ENCODE peak calls at places on chromosomes 3 and 15, in five cellular contexts. One of them, this sample, is unnamed.

GRCh38 chr3:57822686-57823085 is 66.6 kb downstream of the SLMAP start:
- DNase-seq in GDM1: no peak
- DNase-seq in A549: no peak
- DNase-seq in stomach: no peak
- DNase-seq in EH: no peak
- DNase-seq in this sample: no peak

GRCh38 chr3:194369522-194370279 is at the start of gene LRRC15:
- DNase-seq in GDM1: no peak
- DNase-seq in A549: peak
- DNase-seq in stomach: peak
- DNase-seq in EH: peak
- DNase-seq in this sample: no peak

GRCh38 chr3:44159901-44160300 is 81.8 kb upstream of the TOPAZ1 start:
- DNase-seq in GDM1: no peak
- DNase-seq in A549: no peak
- DNase-seq in stomach: no peak
- DNase-seq in EH: no peak
- DNase-seq in this sample: no peak

GRCh38 chr3:8421267-8421666 is 80.4 kb upstream of the LMCD1 start:
- DNase-seq in GDM1: peak
- DNase-seq in A549: no peak
- DNase-seq in stomach: no peak
- DNase-seq in EH: no peak
- DNase-seq in this sample: peak

GRCh38 chr3:169390310-169390731 is 273.2 kb downstream of the MECOM start:
- DNase-seq in GDM1: no peak
- DNase-seq in A549: no peak
- DNase-seq in stomach: no peak
- DNase-seq in EH: peak
- DNase-seq in this sample: no peak

GRCh38 chr3:171056528-171056927 is 30.0 kb upstream of the SLC2A2 start:
- DNase-seq in GDM1: no peak
- DNase-seq in A549: no peak
- DNase-seq in stomach: no peak
- DNase-seq in EH: peak
- DNase-seq in this sample: no peak

GRCh38 chr3:151426337-151426648 is 34.6 kb downstream of the IGSF10 start:
- DNase-seq in GDM1: no peak
- DNase-seq in A549: peak
- DNase-seq in stomach: no peak
- DNase-seq in EH: no peak
- DNase-seq in this sample: peak

GRCh38 chr3:58466899-58467563 is 24.9 kb upstream of the KCTD6 start:
- DNase-seq in GDM1: no peak
- DNase-seq in A549: no peak
- DNase-seq in stomach: no peak
- DNase-seq in EH: no peak
- DNase-seq in this sample: no peak

GRCh38 chr3:170869645-170870593 is at the start of gene RPL22L1:
- DNase-seq in GDM1: no peak
- DNase-seq in A549: peak
- DNase-seq in stomach: peak
- DNase-seq in EH: peak
- DNase-seq in this sample: peak

GRCh38 chr15:63986751-63987341 is 59.4 kb downstream of the DAPK2 start:
- DNase-seq in GDM1: peak
- DNase-seq in A549: no peak
- DNase-seq in stomach: peak
- DNase-seq in EH: no peak
- DNase-seq in this sample: peak

GRCh38 chr3:138497851-138498250 is 63.4 kb downstream of the ESYT3 start:
- DNase-seq in GDM1: no peak
- DNase-seq in A549: no peak
- DNase-seq in stomach: no peak
- DNase-seq in EH: peak
- DNase-seq in this sample: no peak

GRCh38 chr15:55586808-55587207 is 1.3 kb downstream of the PYGO1 start:
- DNase-seq in GDM1: no peak
- DNase-seq in A549: no peak
- DNase-seq in stomach: no peak
- DNase-seq in EH: peak
- DNase-seq in this sample: peak

GRCh38 chr3:49465269-49466034 is 4.6 kb upstream of the DAG1 start:
- DNase-seq in GDM1: no peak
- DNase-seq in A549: no peak
- DNase-seq in stomach: peak
- DNase-seq in EH: no peak
- DNase-seq in this sample: no peak

GRCh38 chr3:632571-633170 is 436.1 kb downstream of the CHL1 start:
- DNase-seq in GDM1: peak
- DNase-seq in A549: peak
- DNase-seq in stomach: peak
- DNase-seq in EH: peak
- DNase-seq in this sample: peak

GRCh38 chr3:156406393-156406792 is 148.5 kb downstream of the SSR3 start:
- DNase-seq in GDM1: no peak
- DNase-seq in A549: no peak
- DNase-seq in stomach: no peak
- DNase-seq in EH: no peak
- DNase-seq in this sample: no peak

GRCh38 chr15:85142324-85142723 is 160.7 kb downstream of the PDE8A start:
- DNase-seq in GDM1: no peak
- DNase-seq in A549: no peak
- DNase-seq in stomach: no peak
- DNase-seq in EH: peak
- DNase-seq in this sample: peak

GRCh38 chr3:187102073-187102634 is 37.1 kb downstream of the RPL39L start:
- DNase-seq in GDM1: no peak
- DNase-seq in A549: no peak
- DNase-seq in stomach: no peak
- DNase-seq in EH: no peak
- DNase-seq in this sample: no peak

GRCh38 chr3:132709761-132710160 is 12.4 kb downstream of the NPHP3 start:
- DNase-seq in GDM1: no peak
- DNase-seq in A549: no peak
- DNase-seq in stomach: no peak
- DNase-seq in EH: no peak
- DNase-seq in this sample: no peak

GRCh38 chr3:2765002-2765579 is 345.1 kb downstream of the IL5RA start:
- DNase-seq in GDM1: no peak
- DNase-seq in A549: no peak
- DNase-seq in stomach: no peak
- DNase-seq in EH: no peak
- DNase-seq in this sample: peak

GRCh38 chr15:86555114-86555513 is 475.4 kb downstream of the AGBL1 start:
- DNase-seq in GDM1: no peak
- DNase-seq in A549: no peak
- DNase-seq in stomach: no peak
- DNase-seq in EH: no peak
- DNase-seq in this sample: no peak

GRCh38 chr3:42778644-42779043 is 5.6 kb upstream of the CCDC13 start:
- DNase-seq in GDM1: no peak
- DNase-seq in A549: no peak
- DNase-seq in stomach: no peak
- DNase-seq in EH: peak
- DNase-seq in this sample: no peak

GRCh38 chr15:89482139-89482538 is 14.2 kb downstream of the RHCG start:
- DNase-seq in GDM1: no peak
- DNase-seq in A549: no peak
- DNase-seq in stomach: no peak
- DNase-seq in EH: peak
- DNase-seq in this sample: no peak

GRCh38 chr3:37899711-37900306 is 38.1 kb downstream of the CTDSPL start:
- DNase-seq in GDM1: peak
- DNase-seq in A549: no peak
- DNase-seq in stomach: no peak
- DNase-seq in EH: no peak
- DNase-seq in this sample: no peak

GRCh38 chr3:107429330-107430181 is 52.3 kb downstream of the CCDC54 start:
- DNase-seq in GDM1: peak
- DNase-seq in A549: peak
- DNase-seq in stomach: peak
- DNase-seq in EH: peak
- DNase-seq in this sample: peak

GRCh38 chr15:69132935-69133861 is 27.2 kb upstream of the GLCE start:
- DNase-seq in GDM1: no peak
- DNase-seq in A549: no peak
- DNase-seq in stomach: no peak
- DNase-seq in EH: peak
- DNase-seq in this sample: no peak

GRCh38 chr15:76065267-76065666 is 5.5 kb downstream of the TMEM266 start:
- DNase-seq in GDM1: no peak
- DNase-seq in A549: no peak
- DNase-seq in stomach: no peak
- DNase-seq in EH: no peak
- DNase-seq in this sample: peak

GRCh38 chr3:45060165-45060897 is 34.2 kb downstream of the CLEC3B start:
- DNase-seq in GDM1: no peak
- DNase-seq in A549: no peak
- DNase-seq in stomach: no peak
- DNase-seq in EH: peak
- DNase-seq in this sample: no peak

GRCh38 chr15:64930019-64930652 is 18.4 kb downstream of the ANKDD1A start:
- DNase-seq in GDM1: no peak
- DNase-seq in A549: no peak
- DNase-seq in stomach: no peak
- DNase-seq in EH: no peak
- DNase-seq in this sample: no peak

GRCh38 chr3:44125882-44126281 is 115.8 kb upstream of the TOPAZ1 start:
- DNase-seq in GDM1: no peak
- DNase-seq in A549: no peak
- DNase-seq in stomach: no peak
- DNase-seq in EH: peak
- DNase-seq in this sample: no peak

GRCh38 chr15:88997531-88997930 is 84.4 kb upstream of the MFGE8 start:
- DNase-seq in GDM1: no peak
- DNase-seq in A549: no peak
- DNase-seq in stomach: no peak
- DNase-seq in EH: no peak
- DNase-seq in this sample: no peak

GRCh38 chr3:42712344-42712648 is 9.7 kb upstream of the HHATL start:
- DNase-seq in GDM1: no peak
- DNase-seq in A549: no peak
- DNase-seq in stomach: no peak
- DNase-seq in EH: no peak
- DNase-seq in this sample: no peak

GRCh38 chr3:9808345-9809037 is 1.6 kb upstream of the TTLL3 start:
- DNase-seq in GDM1: peak
- DNase-seq in A549: peak
- DNase-seq in stomach: no peak
- DNase-seq in EH: peak
- DNase-seq in this sample: no peak

GRCh38 chr15:19987389-19988048 is 554.1 kb downstream of the GOLGA6L6 start:
- DNase-seq in GDM1: peak
- DNase-seq in A549: no peak
- DNase-seq in stomach: no peak
- DNase-seq in EH: no peak
- DNase-seq in this sample: peak

GRCh38 chr3:31370681-31371080 is 162.0 kb upstream of the STT3B start:
- DNase-seq in GDM1: no peak
- DNase-seq in A549: no peak
- DNase-seq in stomach: no peak
- DNase-seq in EH: no peak
- DNase-seq in this sample: no peak

GRCh38 chr3:173869786-173870185 is 472.2 kb downstream of the NLGN1 start:
- DNase-seq in GDM1: no peak
- DNase-seq in A549: no peak
- DNase-seq in stomach: no peak
- DNase-seq in EH: peak
- DNase-seq in this sample: no peak

GRCh38 chr3:47324278-47324865 is 41.6 kb downstream of the KLHL18 start:
- DNase-seq in GDM1: peak
- DNase-seq in A549: peak
- DNase-seq in stomach: peak
- DNase-seq in EH: peak
- DNase-seq in this sample: peak

GRCh38 chr3:125556314-125556713 is 36.3 kb upstream of the SNX4 start:
- DNase-seq in GDM1: no peak
- DNase-seq in A549: no peak
- DNase-seq in stomach: no peak
- DNase-seq in EH: peak
- DNase-seq in this sample: no peak

GRCh38 chr3:134620476-134621115 is 30.2 kb downstream of the KY start:
- DNase-seq in GDM1: no peak
- DNase-seq in A549: no peak
- DNase-seq in stomach: peak
- DNase-seq in EH: no peak
- DNase-seq in this sample: no peak